ENCODE peak calls at places on chromosomes 13 and 19, in five cellular contexts. I is H9, M is IMR-90, H is neuronal stem cell, B is trophoblast cell. F is an unnamed sample.

GRCh38 chr19:5156231-5156986 is 184.2 kb downstream of the PTPRS start:
- DNase-seq in I (peak), M (no peak), H (no peak), B (no peak), F (no peak)

GRCh38 chr19:10290439-10290875 is 705 bp downstream of the ICAM5 start:
- DNase-seq in I (peak), M (peak), H (no peak), B (no peak), F (no peak)

GRCh38 chr13:53672005-53672404 is 643.4 kb downstream of the OLFM4 start:
- DNase-seq in I (no peak), M (no peak), H (no peak), B (no peak), F (no peak)

GRCh38 chr19:3670258-3670795 is 29.9 kb downstream of the PIP5K1C start:
- DNase-seq in I (no peak), M (peak), H (no peak), B (peak), F (peak)

GRCh38 chr13:114067886-114068722 is 64.3 kb downstream of the RASA3 start:
- DNase-seq in I (no peak), M (no peak), H (no peak), B (no peak), F (no peak)

GRCh38 chr19:3463959-3464796 is 16.1 kb downstream of the SMIM24 start:
- DNase-seq in I (no peak), M (no peak), H (no peak), B (no peak), F (no peak)

GRCh38 chr13:37681295-37682032 is 82.9 kb upstream of the POSTN start:
- DNase-seq in I (no peak), M (peak), H (no peak), B (no peak), F (peak)

GRCh38 chr19:6220385-6221191 is 59.2 kb downstream of the MLLT1 start:
- DNase-seq in I (no peak), M (peak), H (no peak), B (peak), F (no peak)

GRCh38 chr13:21014666-21015170 is 46.7 kb downstream of the LATS2 start:
- DNase-seq in I (no peak), M (peak), H (no peak), B (no peak), F (peak)

GRCh38 chr19:16496613-16496983 is 404 bp downstream of the C19orf44 start:
- DNase-seq in I (no peak), M (peak), H (no peak), B (peak), F (no peak)

GRCh38 chr19:14114854-14115253 is 2.7 kb downstream of the PRKACA start:
- DNase-seq in I (peak), M (no peak), H (no peak), B (peak), F (no peak)

GRCh38 chr13:100341327-100341726 is 247.3 kb downstream of the GGACT start:
- DNase-seq in I (no peak), M (no peak), H (no peak), B (no peak), F (no peak)

GRCh38 chr19:1268392-1269064 is 604 bp upstream of the CIRBP start:
- DNase-seq in I (no peak), M (no peak), H (no peak), B (no peak), F (no peak)

GRCh38 chr19:46841458-46842083 is 9.1 kb downstream of the AP2S1 start:
- DNase-seq in I (no peak), M (peak), H (no peak), B (peak), F (peak)

GRCh38 chr13:33644607-33645543 is 173.1 kb upstream of the RFC3 start:
- DNase-seq in I (no peak), M (peak), H (no peak), B (no peak), F (no peak)

GRCh38 chr19:44050740-44051653 is 839 bp upstream of the ZNF223 start:
- DNase-seq in I (peak), M (no peak), H (no peak), B (no peak), F (peak)

GRCh38 chr13:44312898-44313551 is 60.6 kb upstream of the SERP2 start:
- DNase-seq in I (no peak), M (peak), H (no peak), B (no peak), F (peak)

GRCh38 chr13:86792153-86792651 is 879.0 kb upstream of the SLITRK5 start:
- DNase-seq in I (peak), M (no peak), H (no peak), B (no peak), F (no peak)

GRCh38 chr19:50658438-50659317 is 9.4 kb downstream of the C19orf81 start:
- DNase-seq in I (peak), M (peak), H (peak), B (peak), F (no peak)
- H3K14ac ChIP-seq in I (peak), M (no peak), H (peak), B (peak), F (no peak)

GRCh38 chr19:38691938-38692457 is 44.5 kb downstream of the ACTN4 start:
- DNase-seq in I (no peak), M (peak), H (no peak), B (peak), F (peak)
- H3K27ac ChIP-seq in I (no peak), M (peak), H (peak), B (peak), F (peak)

GRCh38 chr19:47848425-47848824 is 10.6 kb upstream of the TPRX2 start:
- DNase-seq in I (no peak), M (no peak), H (no peak), B (no peak), F (no peak)
- H3K18ac ChIP-seq in I (peak), M (no peak), H (peak), B (no peak), F (no peak)

DNA sequence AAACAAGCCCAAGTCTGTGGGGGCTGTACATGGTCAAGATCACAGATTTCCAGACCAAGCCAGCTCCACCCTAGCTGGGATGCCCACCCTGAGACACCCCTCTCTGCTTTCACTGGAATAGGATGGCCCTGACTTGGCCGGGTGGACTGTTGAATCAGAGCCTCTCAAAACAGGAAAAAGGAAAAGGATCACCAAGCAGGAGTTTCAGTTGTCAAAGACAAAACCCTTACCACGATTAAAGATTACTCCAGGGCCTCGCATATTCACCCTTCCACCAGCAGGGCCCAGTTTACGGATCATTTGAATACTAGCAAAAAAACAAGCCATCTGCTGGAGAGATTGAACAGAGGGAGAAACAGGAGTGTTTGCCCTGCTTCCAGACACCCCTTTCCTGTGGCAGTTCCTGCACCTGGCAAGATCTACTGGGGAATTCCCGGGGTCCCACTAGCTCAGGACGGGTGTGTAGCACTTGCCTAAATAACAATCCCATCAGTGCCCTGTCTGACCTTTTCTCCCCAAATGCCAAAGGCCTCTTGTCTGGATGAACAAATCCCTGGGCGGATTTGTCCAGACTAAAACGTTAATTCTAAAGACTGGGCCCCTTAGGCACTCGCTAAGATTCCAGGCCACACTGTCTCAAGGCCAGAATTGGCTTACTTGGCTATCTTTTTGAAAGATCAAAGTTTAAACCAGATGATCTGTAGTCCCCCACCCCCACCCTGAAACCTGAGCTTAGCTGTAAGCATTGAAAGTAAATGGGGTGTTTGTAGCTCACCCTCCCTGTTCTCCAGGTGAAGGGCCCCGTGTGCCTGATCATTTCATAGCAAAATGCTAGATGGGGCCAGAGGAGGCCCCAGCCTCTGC is 38.4 kb downstream of the ACTN4 start:
- DNase-seq in I (peak), M (peak), H (no peak), B (no peak), F (peak)
- H3K14ac ChIP-seq in I (peak), M (peak), H (no peak), B (peak), F (no peak)

F was measured in mesenchymal stem cell.